ENCODE peak calls at places on chromosomes 5 and 9, in eight cellular contexts. C is left ventricle myocardium inferior; M is fibroblast of lung; N is neuronal stem cell; J is NCI-H774; L is NCI-H146; S is stimulated activated CD4-positive, alpha-beta T cell treated with anti-CD3 and anti-CD28 coated beads, Interleukin-2, amount 100 ng/mL, for 48 hours; A is neural crest cell. F is an unnamed sample.
A peak's percentile ranks its signal among the peaks of the same experiment; 100 is the strongest.

GRCh38 chr9:123933401-123933800 is 3.5 kb upstream of the DENND1A start:
- DNase-seq in A (no peak), M (peak; percentile 67), J (no peak), N (no peak), S (no peak), L (no peak), C (no peak), F (no peak)

GRCh38 chr5:31465282-31465681 is 66.6 kb downstream of the DROSHA start:
- DNase-seq in N (no peak), A (no peak), M (no peak), L (no peak), J (no peak), S (no peak), C (no peak), F (no peak)

GRCh38 chr9:127417130-127418036 is 6.8 kb upstream of the ZNF79 start:
- DNase-seq in L (peak; percentile 4), J (peak; percentile 14), C (no peak), S (no peak), N (no peak), A (no peak), M (peak; percentile 49), F (no peak)

GRCh38 chr9:114098021-114098659 is 952 bp downstream of the KIF12 start:
- DNase-seq in N (peak; percentile 42), L (no peak), A (no peak), C (no peak), S (peak; percentile 13), M (no peak), J (no peak), F (no peak)

GRCh38 chr5:173324115-173325001 is 3.9 kb downstream of the STC2 start:
- DNase-seq in S (no peak), L (no peak), M (peak; percentile 97), N (no peak), A (no peak), J (peak; percentile 21), C (peak; percentile 90), F (no peak)

GRCh38 chr5:9537223-9538141 is 8.4 kb downstream of the SEMA5A start:
- DNase-seq in N (no peak), M (no peak), C (no peak), A (no peak), J (no peak), S (no peak), L (no peak), F (no peak)

GRCh38 chr9:85414399-85414798 is 327.4 kb downstream of the AGTPBP1 start:
- DNase-seq in S (no peak), J (no peak), C (no peak), A (no peak), N (no peak), M (no peak), L (no peak), F (no peak)

GRCh38 chr9:93124793-93125192 is 9.3 kb downstream of the NINJ1 start:
- DNase-seq in L (no peak), M (no peak), N (no peak), S (no peak), A (no peak), J (no peak), C (no peak), F (no peak)

GRCh38 chr9:89879276-89879675 is 274.5 kb downstream of the GADD45G start:
- DNase-seq in N (no peak), L (no peak), C (no peak), J (no peak), A (no peak), S (no peak), M (no peak), F (no peak)

GRCh38 chr9:42388846-42389245 is 205.4 kb downstream of the SPATA31A6 start:
- DNase-seq in L (no peak), C (no peak), S (no peak), N (no peak), A (no peak), J (no peak), M (no peak), F (no peak)

GRCh38 chr5:66143473-66144073 is 527 bp upstream of the SREK1 start:
- DNase-seq in L (peak; percentile 39), J (no peak), N (no peak), S (no peak), M (no peak), C (no peak), A (no peak), F (no peak)

GRCh38 chr5:2779459-2779858 is 28.0 kb upstream of the IRX2 start:
- DNase-seq in M (no peak), J (no peak), L (no peak), A (no peak), C (no peak), N (no peak), S (no peak), F (no peak)

GRCh38 chr5:83924171-83924570 is 203.5 kb upstream of the HAPLN1 start:
- DNase-seq in S (no peak), J (no peak), L (no peak), A (no peak), N (no peak), C (no peak), M (peak; percentile 43), F (no peak)

GRCh38 chr5:158943057-158943456 is 156.7 kb downstream of the EBF1 start:
- DNase-seq in S (no peak), N (no peak), L (no peak), C (peak; percentile 44), J (no peak), A (no peak), M (peak; percentile 76), F (no peak)

GRCh38 chr5:170121321-170121720 is 15.6 kb downstream of the FOXI1 start:
- DNase-seq in J (no peak), N (no peak), L (no peak), S (no peak), C (no peak), A (no peak), M (peak; percentile 41), F (no peak)

GRCh38 chr5:167943353-167943752 is 348.1 kb upstream of the WWC1 start:
- DNase-seq in M (no peak), J (no peak), A (no peak), L (no peak), N (no peak), C (no peak), S (no peak), F (no peak)

GRCh38 chr9:137353223-137354152 is 51.4 kb upstream of the NRARP start:
- DNase-seq in J (no peak), C (peak; percentile 59), N (no peak), S (no peak), M (no peak), A (no peak), L (no peak), F (no peak)

GRCh38 chr9:93891549-93892310 is 63.4 kb downstream of the BARX1 start:
- DNase-seq in C (no peak), S (no peak), N (no peak), J (no peak), L (no peak), A (no peak), M (no peak), F (no peak)

GRCh38 chr5:153358315-153358976 is 132.0 kb upstream of the GRIA1 start:
- DNase-seq in C (no peak), L (no peak), S (no peak), M (no peak), J (no peak), N (no peak), A (no peak), F (peak; percentile 7)

GRCh38 chr9:93473411-93473810 is 20.0 kb upstream of the FAM120AOS start:
- DNase-seq in S (no peak), C (no peak), N (no peak), J (no peak), M (peak; percentile 66), A (no peak), L (no peak), F (no peak)

GRCh38 chr5:56309262-56309826 is 76.2 kb upstream of the ANKRD55 start:
- DNase-seq in S (no peak), M (no peak), J (no peak), C (no peak), N (no peak), A (no peak), L (no peak), F (no peak)

GRCh38 chr5:180467028-180467427 is 27.2 kb upstream of the CNOT6 start:
- DNase-seq in C (peak; percentile 41), J (no peak), A (no peak), N (no peak), M (peak; percentile 41), S (no peak), L (no peak), F (no peak)

F was measured in GM18507.